ENCODE peak calls at places on chromosome 9, in nine cellular contexts. K is activated naive CD4-positive, alpha-beta T cell; Z is memory B cell; M is progenitor cell of endocrine pancreas; I is NCI-H460; T is lower leg skin; L is AG04450; V is fibroblast of pulmonary artery; N is NCI-H2081. E is an unnamed sample.

GRCh38 chr9:114370985-114371335 is 16.8 kb downstream of the AKNA start:
- DNase-seq in K (no peak), Z (no peak), M (no peak), I (no peak), T (no peak), L (no peak), V (no peak), N (no peak), E (no peak)

GRCh38 chr9:15484802-15485201 is 26.0 kb downstream of the PSIP1 start:
- DNase-seq in K (no peak), Z (no peak), M (no peak), I (no peak), T (no peak), L (no peak), V (no peak), N (no peak), E (no peak)

GRCh38 chr9:18666987-18667772 is 193.2 kb downstream of the ADAMTSL1 start:
- DNase-seq in K (no peak), Z (no peak), M (no peak), I (no peak), T (no peak), L (no peak), V (peak), N (no peak), E (no peak)

GRCh38 chr9:130183133-130183762 is 11.0 kb downstream of the NCS1 start:
- DNase-seq in K (no peak), Z (no peak), M (no peak), I (no peak), T (no peak), L (peak), V (peak), N (no peak), E (no peak)

GRCh38 chr9:100700689-100701318 is 122.9 kb downstream of the CAVIN4 start:
- DNase-seq in K (no peak), Z (no peak), M (no peak), I (peak), T (no peak), L (no peak), V (peak), N (peak), E (no peak)

GRCh38 chr9:133981589-133981957 is 10.6 kb downstream of the VAV2 start:
- DNase-seq in K (no peak), Z (no peak), M (no peak), I (no peak), T (no peak), L (no peak), V (no peak), N (no peak), E (no peak)

GRCh38 chr9:123642291-123643278 is 286.6 kb downstream of the CRB2 start:
- DNase-seq in K (no peak), Z (no peak), M (no peak), I (no peak), T (no peak), L (no peak), V (peak), N (peak), E (no peak)

GRCh38 chr9:14455243-14455642 is 141.3 kb upstream of the NFIB start:
- DNase-seq in K (no peak), Z (no peak), M (no peak), I (no peak), T (no peak), L (no peak), V (no peak), N (no peak), E (no peak)

GRCh38 chr9:107872457-107873192 is 383.1 kb upstream of the KLF4 start:
- DNase-seq in K (no peak), Z (no peak), M (no peak), I (no peak), T (no peak), L (no peak), V (no peak), N (no peak), E (no peak)

GRCh38 chr9:19342927-19343326 is 37.1 kb downstream of the RPS6 start:
- DNase-seq in K (no peak), Z (no peak), M (no peak), I (no peak), T (no peak), L (no peak), V (peak), N (no peak), E (no peak)

GRCh38 chr9:132006657-132007370 is 72.9 kb downstream of the MED27 start:
- DNase-seq in K (no peak), Z (no peak), M (no peak), I (no peak), T (no peak), L (no peak), V (peak), N (peak), E (no peak)

GRCh38 chr9:90326219-90326618 is 316.4 kb downstream of the DIRAS2 start:
- DNase-seq in K (no peak), Z (no peak), M (no peak), I (peak), T (no peak), L (no peak), V (peak), N (no peak), E (no peak)

GRCh38 chr9:104934686-104935413 is 6.9 kb upstream of the ABCA1 start:
- DNase-seq in K (no peak), Z (no peak), M (no peak), I (no peak), T (no peak), L (no peak), V (no peak), N (no peak), E (no peak)

GRCh38 chr9:135707449-135708138 is 5.6 kb downstream of the KCNT1 start:
- DNase-seq in K (no peak), Z (no peak), M (no peak), I (no peak), T (no peak), L (no peak), V (no peak), N (no peak), E (no peak)

GRCh38 chr9:101705135-101705661 is 33.2 kb downstream of the GRIN3A start:
- DNase-seq in K (no peak), Z (no peak), M (no peak), I (peak), T (peak), L (no peak), V (no peak), N (peak), E (no peak)

GRCh38 chr9:70229579-70229978 is 29.2 kb upstream of the SMC5 start:
- DNase-seq in K (no peak), Z (no peak), M (no peak), I (peak), T (no peak), L (no peak), V (peak), N (peak), E (no peak)

GRCh38 chr9:88987646-88988045 is 3.6 kb upstream of the S1PR3 start:
- DNase-seq in K (no peak), Z (no peak), M (no peak), I (no peak), T (peak), L (no peak), V (no peak), N (no peak), E (no peak)

GRCh38 chr9:131618785-131619184 is 73.5 kb downstream of the PRRT1B start:
- DNase-seq in K (no peak), Z (no peak), M (no peak), I (no peak), T (no peak), L (no peak), V (no peak), N (no peak), E (no peak)

GRCh38 chr9:133990366-133991210 is 1.5 kb downstream of the VAV2 start:
- DNase-seq in K (no peak), Z (no peak), M (peak), I (peak), T (peak), L (no peak), V (peak), N (peak), E (no peak)

GRCh38 chr9:91886433-91887031 is 63.5 kb downstream of the ROR2 start:
- DNase-seq in K (no peak), Z (no peak), M (no peak), I (no peak), T (no peak), L (no peak), V (no peak), N (no peak), E (no peak)

GRCh38 chr9:78032599-78033457 is 1.2 kb upstream of the GNAQ start:
- DNase-seq in K (no peak), Z (no peak), M (no peak), I (no peak), T (no peak), L (no peak), V (no peak), N (no peak), E (no peak)

GRCh38 chr9:100492952-100493351 is 20.0 kb downstream of the TMEFF1 start:
- DNase-seq in K (no peak), Z (no peak), M (no peak), I (no peak), T (no peak), L (no peak), V (peak), N (no peak), E (no peak)

GRCh38 chr9:15416880-15417279 is 5.8 kb upstream of the SNAPC3 start:
- DNase-seq in K (peak), Z (no peak), M (no peak), I (peak), T (no peak), L (peak), V (peak), N (peak), E (no peak)

GRCh38 chr9:125255781-125256391 is 5.7 kb upstream of the GAPVD1 start:
- DNase-seq in K (no peak), Z (no peak), M (no peak), I (no peak), T (no peak), L (no peak), V (peak), N (peak), E (peak)

GRCh38 chr9:105608685-105609598 is 51.0 kb downstream of the FKTN start:
- DNase-seq in K (no peak), Z (no peak), M (no peak), I (peak), T (no peak), L (peak), V (peak), N (peak), E (no peak)

GRCh38 chr9:6215562-6215961 is at the start of gene IL33:
- DNase-seq in K (no peak), Z (no peak), M (no peak), I (no peak), T (no peak), L (no peak), V (peak), N (no peak), E (no peak)